ENCODE peak calls at places on chromosomes 4 and X, in four cellular contexts. One of them, this sample, is unnamed.
A peak's percentile ranks its signal among the peaks of the same experiment; 100 is the strongest.

GRCh38 chrX:118522230-118522926 is 26.8 kb downstream of the DOCK11 start:
- DNase-seq in NCI-H460: no peak
- DNase-seq in cardiac fibroblast: no peak
- DNase-seq in activated T-helper 9 cell treated with anti-CD3 and anti-CD28 coated beads, Interleukin-2, amount 50 U/mL, for 16 hours: no peak
- DNase-seq in this sample: no peak

GRCh38 chr4:110085131-110085530 is 113.3 kb downstream of the ELOVL6 start:
- DNase-seq in cardiac fibroblast: peak; percentile 27
- DNase-seq in activated T-helper 9 cell treated with anti-CD3 and anti-CD28 coated beads, Interleukin-2, amount 50 U/mL, for 16 hours: no peak
- DNase-seq in NCI-H460: no peak
- DNase-seq in this sample: no peak

GRCh38 chrX:116384406-116384805 is 52.0 kb upstream of the SLC6A14 start:
- DNase-seq in activated T-helper 9 cell treated with anti-CD3 and anti-CD28 coated beads, Interleukin-2, amount 50 U/mL, for 16 hours: no peak
- DNase-seq in NCI-H460: peak; percentile 48
- DNase-seq in cardiac fibroblast: peak; percentile 45
- DNase-seq in this sample: no peak

GRCh38 chrX:105635794-105636193 is 186.5 kb upstream of the NRK start:
- DNase-seq in activated T-helper 9 cell treated with anti-CD3 and anti-CD28 coated beads, Interleukin-2, amount 50 U/mL, for 16 hours: no peak
- DNase-seq in NCI-H460: no peak
- DNase-seq in cardiac fibroblast: no peak
- DNase-seq in this sample: no peak

GRCh38 chrX:54042609-54043010 is 1.7 kb downstream of the PHF8 start:
- DNase-seq in cardiac fibroblast: peak; percentile 59
- DNase-seq in NCI-H460: peak; percentile 34
- DNase-seq in activated T-helper 9 cell treated with anti-CD3 and anti-CD28 coated beads, Interleukin-2, amount 50 U/mL, for 16 hours: peak; percentile 21
- DNase-seq in this sample: no peak

GRCh38 chr4:177464026-177464425 is 21.8 kb upstream of the AGA start:
- DNase-seq in cardiac fibroblast: peak; percentile 9
- DNase-seq in activated T-helper 9 cell treated with anti-CD3 and anti-CD28 coated beads, Interleukin-2, amount 50 U/mL, for 16 hours: no peak
- DNase-seq in NCI-H460: no peak
- DNase-seq in this sample: no peak

GRCh38 chr4:156321203-156321602 is 367.5 kb upstream of the CTSO start:
- DNase-seq in NCI-H460: no peak
- DNase-seq in cardiac fibroblast: peak; percentile 88
- DNase-seq in activated T-helper 9 cell treated with anti-CD3 and anti-CD28 coated beads, Interleukin-2, amount 50 U/mL, for 16 hours: no peak
- DNase-seq in this sample: no peak

GRCh38 chr4:15696866-15697265 is 6.0 kb upstream of the BST1 start:
- DNase-seq in cardiac fibroblast: no peak
- DNase-seq in NCI-H460: no peak
- DNase-seq in activated T-helper 9 cell treated with anti-CD3 and anti-CD28 coated beads, Interleukin-2, amount 50 U/mL, for 16 hours: no peak
- DNase-seq in this sample: no peak

GRCh38 chr4:110636677-110637407 is 14.0 kb upstream of the PITX2 start:
- DNase-seq in activated T-helper 9 cell treated with anti-CD3 and anti-CD28 coated beads, Interleukin-2, amount 50 U/mL, for 16 hours: no peak
- DNase-seq in NCI-H460: peak; percentile 35
- DNase-seq in cardiac fibroblast: peak; percentile 30
- DNase-seq in this sample: no peak

GRCh38 chr4:182189107-182189878 is 53.9 kb upstream of the TENM3 start:
- DNase-seq in cardiac fibroblast: peak; percentile 36
- DNase-seq in NCI-H460: no peak
- DNase-seq in activated T-helper 9 cell treated with anti-CD3 and anti-CD28 coated beads, Interleukin-2, amount 50 U/mL, for 16 hours: no peak
- DNase-seq in this sample: no peak

GRCh38 chr4:80336582-80336981 is 1.1 kb downstream of the CFAP299 start:
- DNase-seq in cardiac fibroblast: peak; percentile 50
- DNase-seq in activated T-helper 9 cell treated with anti-CD3 and anti-CD28 coated beads, Interleukin-2, amount 50 U/mL, for 16 hours: no peak
- DNase-seq in NCI-H460: peak; percentile 3
- DNase-seq in this sample: no peak

GRCh38 chr4:888029-888428 is 44.1 kb downstream of the GAK start:
- DNase-seq in NCI-H460: no peak
- DNase-seq in cardiac fibroblast: no peak
- DNase-seq in activated T-helper 9 cell treated with anti-CD3 and anti-CD28 coated beads, Interleukin-2, amount 50 U/mL, for 16 hours: no peak
- DNase-seq in this sample: no peak